ENCODE peak calls at places on chromosomes 1 and 21, in six cellular contexts. One of them, this sample, is unnamed.
A peak's percentile ranks its signal among the peaks of the same experiment; 100 is the strongest.

GRCh38 chr1:18528616-18529015 is 47.9 kb downstream of the KLHDC7A start:
- DNase-seq in Panc1: no peak
- DNase-seq in HL-60: no peak
- DNase-seq in HepG2: no peak
- DNase-seq in K562: no peak
- DNase-seq in SK-N-SH: no peak
- DNase-seq in this sample: no peak

GRCh38 chr21:17514124-17514481 is 1.3 kb downstream of the CXADR start:
- DNase-seq in K562: no peak
- DNase-seq in Panc1: no peak
- DNase-seq in HepG2: peak; percentile 27
- DNase-seq in HL-60: no peak
- DNase-seq in SK-N-SH: no peak
- DNase-seq in this sample: no peak

GRCh38 chr1:18511469-18511997 is 30.8 kb downstream of the KLHDC7A start:
- DNase-seq in K562: no peak
- DNase-seq in HepG2: no peak
- DNase-seq in Panc1: no peak
- DNase-seq in SK-N-SH: peak; percentile 49
- DNase-seq in HL-60: no peak
- DNase-seq in this sample: no peak

GRCh38 chr1:43329995-43330751 is 7.4 kb upstream of the MPL start:
- DNase-seq in HepG2: no peak
- DNase-seq in HL-60: peak; percentile 36
- DNase-seq in K562: peak; percentile 97
- DNase-seq in SK-N-SH: no peak
- DNase-seq in Panc1: no peak
- DNase-seq in this sample: no peak

GRCh38 chr1:66831529-66832239 is 30.6 kb upstream of the INSL5 start:
- DNase-seq in K562: no peak
- DNase-seq in SK-N-SH: no peak
- DNase-seq in HepG2: no peak
- DNase-seq in HL-60: no peak
- DNase-seq in Panc1: no peak
- DNase-seq in this sample: no peak

GRCh38 chr1:87717167-87717670 is 388.5 kb downstream of the LMO4 start:
- DNase-seq in HL-60: no peak
- DNase-seq in SK-N-SH: no peak
- DNase-seq in Panc1: no peak
- DNase-seq in K562: no peak
- DNase-seq in HepG2: no peak
- DNase-seq in this sample: no peak

GRCh38 chr1:39995973-39996393 is 41.0 kb downstream of the MFSD2A start:
- DNase-seq in HL-60: no peak
- DNase-seq in SK-N-SH: no peak
- DNase-seq in K562: no peak
- DNase-seq in HepG2: no peak
- DNase-seq in Panc1: no peak
- DNase-seq in this sample: no peak

GRCh38 chr1:197615693-197616011 is 159.6 kb downstream of the DENND1B start:
- DNase-seq in HL-60: no peak
- DNase-seq in SK-N-SH: no peak
- DNase-seq in Panc1: no peak
- DNase-seq in HepG2: peak; percentile 20
- DNase-seq in K562: no peak
- DNase-seq in this sample: no peak

GRCh38 chr1:5750186-5751170 is 241.7 kb downstream of the NPHP4 start:
- DNase-seq in K562: no peak
- DNase-seq in SK-N-SH: no peak
- DNase-seq in HepG2: no peak
- DNase-seq in HL-60: no peak
- DNase-seq in Panc1: no peak
- DNase-seq in this sample: no peak

GRCh38 chr1:156705918-156706646 is 699 bp upstream of the CRABP2 start:
- DNase-seq in K562: peak; percentile 95
- DNase-seq in Panc1: no peak
- DNase-seq in SK-N-SH: peak; percentile 90
- DNase-seq in HL-60: no peak
- DNase-seq in HepG2: peak; percentile 23
- DNase-seq in this sample: no peak

GRCh38 chr1:54287821-54288220 is 87.9 kb downstream of the MRPL37 start:
- DNase-seq in HL-60: no peak
- DNase-seq in SK-N-SH: no peak
- DNase-seq in HepG2: no peak
- DNase-seq in Panc1: no peak
- DNase-seq in K562: no peak
- DNase-seq in this sample: no peak

GRCh38 chr21:14308234-14308633 is 74.7 kb downstream of the HSPA13 start:
- DNase-seq in SK-N-SH: no peak
- DNase-seq in HepG2: no peak
- DNase-seq in Panc1: no peak
- DNase-seq in HL-60: no peak
- DNase-seq in K562: no peak
- DNase-seq in this sample: no peak

GRCh38 chr1:8396083-8396911 is 78.4 kb downstream of the SLC45A1 start:
- DNase-seq in HepG2: no peak
- DNase-seq in K562: no peak
- DNase-seq in Panc1: no peak
- DNase-seq in HL-60: no peak
- DNase-seq in SK-N-SH: no peak
- DNase-seq in this sample: no peak

GRCh38 chr1:198669023-198669698 is 30.3 kb downstream of the PTPRC start:
- DNase-seq in HepG2: peak; percentile 16
- DNase-seq in SK-N-SH: peak; percentile 22
- DNase-seq in K562: peak; percentile 17
- DNase-seq in Panc1: no peak
- DNase-seq in HL-60: peak; percentile 44
- DNase-seq in this sample: peak; percentile 37

GRCh38 chr1:67589519-67590233 is 95.3 kb upstream of the GADD45A start:
- DNase-seq in K562: peak; percentile 45
- DNase-seq in HepG2: no peak
- DNase-seq in SK-N-SH: no peak
- DNase-seq in Panc1: no peak
- DNase-seq in HL-60: no peak
- DNase-seq in this sample: no peak

GRCh38 chr21:44736291-44737004 is 25.1 kb upstream of the TSPEAR start:
- DNase-seq in K562: no peak
- DNase-seq in HL-60: no peak
- DNase-seq in Panc1: no peak
- DNase-seq in SK-N-SH: no peak
- DNase-seq in HepG2: peak; percentile 85
- DNase-seq in this sample: no peak

GRCh38 chr1:215636258-215636965 is 69.3 kb downstream of the KCTD3 start:
- DNase-seq in SK-N-SH: no peak
- DNase-seq in HepG2: peak; percentile 73
- DNase-seq in K562: no peak
- DNase-seq in HL-60: no peak
- DNase-seq in Panc1: no peak
- DNase-seq in this sample: no peak

DNA sequence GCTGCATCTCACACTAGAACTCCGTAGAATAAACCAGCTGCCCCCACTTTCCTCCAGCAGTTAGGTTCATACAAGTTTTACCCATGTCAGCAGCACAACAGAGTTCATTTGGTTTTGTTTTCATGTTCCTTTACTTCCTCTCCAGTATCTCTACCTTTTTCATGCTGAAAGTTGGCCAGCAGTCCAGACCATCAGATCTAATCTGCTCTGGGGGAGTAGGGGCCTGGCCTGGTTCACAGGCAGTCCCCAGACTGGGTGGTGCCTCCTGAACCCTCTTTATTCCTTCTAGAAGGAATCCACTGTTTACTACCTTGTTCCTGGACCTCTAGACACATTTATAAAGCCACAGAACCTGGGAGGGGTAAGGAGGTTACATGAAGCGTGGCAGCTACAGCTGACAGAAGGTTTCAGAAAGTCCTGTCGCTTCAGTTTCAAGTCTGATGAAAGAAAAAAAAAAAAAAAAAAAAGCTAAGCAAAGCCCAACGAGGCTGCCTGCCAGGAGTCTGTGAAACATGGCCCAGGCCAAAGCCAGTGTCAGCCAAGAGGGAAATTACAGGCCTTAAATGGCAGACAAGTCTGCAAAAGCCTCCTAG is 184.6 kb upstream of the JUN start:
- DNase-seq in HepG2: no peak
- DNase-seq in HL-60: no peak
- DNase-seq in SK-N-SH: peak; percentile 29
- DNase-seq in K562: peak; percentile 26
- DNase-seq in Panc1: no peak
- DNase-seq in this sample: no peak
- TF ChIP-seq POLR2AphosphoS5 in HepG2: no peak
- TF ChIP-seq POLR2AphosphoS5 in HL-60: no peak
- TF ChIP-seq POLR2AphosphoS5 in SK-N-SH: no peak
- TF ChIP-seq POLR2AphosphoS5 in K562: no peak
- TF ChIP-seq POLR2AphosphoS5 in Panc1: no peak
- TF ChIP-seq POLR2AphosphoS5 in this sample: no peak

GRCh38 chr1:233662503-233663105 is 48.7 kb downstream of the KCNK1 start:
- DNase-seq in HepG2: no peak
- DNase-seq in Panc1: no peak
- DNase-seq in SK-N-SH: no peak
- DNase-seq in HL-60: no peak
- DNase-seq in K562: no peak
- DNase-seq in this sample: no peak
- TF ChIP-seq REST in HepG2: no peak
- TF ChIP-seq REST in Panc1: no peak
- TF ChIP-seq REST in SK-N-SH: no peak
- TF ChIP-seq REST in HL-60: no peak
- TF ChIP-seq REST in K562: no peak
- TF ChIP-seq REST in this sample: no peak

GRCh38 chr21:38472709-38473108 is 25.6 kb downstream of the ERG start:
- DNase-seq in Panc1: no peak
- DNase-seq in SK-N-SH: no peak
- DNase-seq in HL-60: no peak
- DNase-seq in K562: no peak
- DNase-seq in HepG2: no peak
- DNase-seq in this sample: no peak
- TF ChIP-seq POLR2AphosphoS5 in Panc1: no peak
- TF ChIP-seq POLR2AphosphoS5 in SK-N-SH: no peak
- TF ChIP-seq POLR2AphosphoS5 in HL-60: no peak
- TF ChIP-seq POLR2AphosphoS5 in K562: no peak
- TF ChIP-seq POLR2AphosphoS5 in HepG2: no peak
- TF ChIP-seq POLR2AphosphoS5 in this sample: no peak

GRCh38 chr1:28104866-28105467 is 16.6 kb upstream of the EYA3 start:
- DNase-seq in HL-60: no peak
- DNase-seq in HepG2: peak; percentile 77
- DNase-seq in K562: peak; percentile 88
- DNase-seq in Panc1: no peak
- DNase-seq in SK-N-SH: peak; percentile 30
- DNase-seq in this sample: peak; percentile 67
- TF ChIP-seq REST in HL-60: no peak
- TF ChIP-seq REST in HepG2: no peak
- TF ChIP-seq REST in K562: no peak
- TF ChIP-seq REST in Panc1: no peak
- TF ChIP-seq REST in SK-N-SH: no peak
- TF ChIP-seq REST in this sample: no peak

GRCh38 chr1:94589728-94590127 is 48.2 kb upstream of the F3 start:
- DNase-seq in HL-60: no peak
- DNase-seq in Panc1: no peak
- DNase-seq in SK-N-SH: no peak
- DNase-seq in HepG2: no peak
- DNase-seq in K562: no peak
- DNase-seq in this sample: no peak

GRCh38 chr1:94592566-94592920 is 51.0 kb upstream of the F3 start:
- DNase-seq in HL-60: no peak
- DNase-seq in SK-N-SH: no peak
- DNase-seq in HepG2: no peak
- DNase-seq in Panc1: no peak
- DNase-seq in K562: no peak
- DNase-seq in this sample: no peak

GRCh38 chr1:94591791-94592565 is 50.4 kb upstream of the F3 start:
- DNase-seq in K562: no peak
- DNase-seq in HepG2: no peak
- DNase-seq in SK-N-SH: no peak
- DNase-seq in Panc1: no peak
- DNase-seq in HL-60: no peak
- DNase-seq in this sample: no peak

GRCh38 chr1:94593611-94594010 is 52.1 kb upstream of the F3 start:
- DNase-seq in HL-60: no peak
- DNase-seq in HepG2: no peak
- DNase-seq in K562: no peak
- DNase-seq in SK-N-SH: no peak
- DNase-seq in Panc1: no peak
- DNase-seq in this sample: no peak

GRCh38 chr1:94590203-94591137 is 48.9 kb upstream of the F3 start:
- DNase-seq in K562: no peak
- DNase-seq in HepG2: no peak
- DNase-seq in HL-60: no peak
- DNase-seq in SK-N-SH: no peak
- DNase-seq in Panc1: no peak
- DNase-seq in this sample: no peak
- TF ChIP-seq POLR2AphosphoS5 in K562: no peak
- TF ChIP-seq POLR2AphosphoS5 in HepG2: no peak
- TF ChIP-seq POLR2AphosphoS5 in HL-60: no peak
- TF ChIP-seq POLR2AphosphoS5 in SK-N-SH: no peak
- TF ChIP-seq POLR2AphosphoS5 in Panc1: no peak
- TF ChIP-seq POLR2AphosphoS5 in this sample: no peak

GRCh38 chr1:226973371-226973897 is 33.3 kb downstream of the COQ8A start:
- DNase-seq in SK-N-SH: peak; percentile 84
- DNase-seq in K562: no peak
- DNase-seq in HL-60: no peak
- DNase-seq in HepG2: no peak
- DNase-seq in Panc1: no peak
- DNase-seq in this sample: no peak
- TF ChIP-seq REST in SK-N-SH: no peak
- TF ChIP-seq REST in K562: no peak
- TF ChIP-seq REST in HL-60: no peak
- TF ChIP-seq REST in HepG2: no peak
- TF ChIP-seq REST in Panc1: no peak
- TF ChIP-seq REST in this sample: no peak

GRCh38 chr1:113190078-113190477 is 117.1 kb downstream of the LRIG2 start:
- DNase-seq in HL-60: no peak
- DNase-seq in Panc1: no peak
- DNase-seq in K562: no peak
- DNase-seq in SK-N-SH: no peak
- DNase-seq in HepG2: no peak
- DNase-seq in this sample: no peak

GRCh38 chr1:113192242-113192641 is 119.2 kb downstream of the LRIG2 start:
- DNase-seq in K562: no peak
- DNase-seq in Panc1: no peak
- DNase-seq in SK-N-SH: no peak
- DNase-seq in HepG2: no peak
- DNase-seq in HL-60: no peak
- DNase-seq in this sample: no peak

GRCh38 chr1:113190930-113191329 is 117.9 kb downstream of the LRIG2 start:
- DNase-seq in HL-60: no peak
- DNase-seq in HepG2: no peak
- DNase-seq in Panc1: no peak
- DNase-seq in SK-N-SH: no peak
- DNase-seq in K562: no peak
- DNase-seq in this sample: no peak

GRCh38 chr1:113192980-113193379 is 120.0 kb downstream of the LRIG2 start:
- DNase-seq in SK-N-SH: no peak
- DNase-seq in HepG2: no peak
- DNase-seq in HL-60: no peak
- DNase-seq in K562: no peak
- DNase-seq in Panc1: no peak
- DNase-seq in this sample: no peak

GRCh38 chr1:113191579-113192076 is 118.6 kb downstream of the LRIG2 start:
- DNase-seq in Panc1: no peak
- DNase-seq in K562: no peak
- DNase-seq in SK-N-SH: no peak
- DNase-seq in HepG2: no peak
- DNase-seq in HL-60: no peak
- DNase-seq in this sample: peak; percentile 94
- TF ChIP-seq POLR2AphosphoS5 in Panc1: no peak
- TF ChIP-seq POLR2AphosphoS5 in K562: no peak
- TF ChIP-seq POLR2AphosphoS5 in SK-N-SH: no peak
- TF ChIP-seq POLR2AphosphoS5 in HepG2: no peak
- TF ChIP-seq POLR2AphosphoS5 in HL-60: no peak
- TF ChIP-seq POLR2AphosphoS5 in this sample: peak; percentile 84

GRCh38 chr1:183685112-183685713 is 32.1 kb upstream of the APOBEC4 start:
- DNase-seq in K562: peak; percentile 81
- DNase-seq in Panc1: peak; percentile 24
- DNase-seq in HepG2: peak; percentile 55
- DNase-seq in SK-N-SH: peak; percentile 56
- DNase-seq in HL-60: peak; percentile 20
- DNase-seq in this sample: peak; percentile 45
- TF ChIP-seq REST in K562: no peak
- TF ChIP-seq REST in Panc1: no peak
- TF ChIP-seq REST in HepG2: no peak
- TF ChIP-seq REST in SK-N-SH: no peak
- TF ChIP-seq REST in HL-60: no peak
- TF ChIP-seq REST in this sample: no peak

This sample was measured in HCT116.